ENCODE peak calls at places on chromosomes 12 and 14, in eight cellular contexts. F is DND-41; O is left ventricle myocardium inferior; L is breast epithelium; S is mammary epithelial cell; Y is CD4-positive, alpha-beta T cell; P is stomach; B is cardiac muscle cell. M is an unnamed sample.

GRCh38 chr14:101072531-101072930 is 169.0 kb upstream of the RTL1 start:
- DNase-seq in O (no peak), B (no peak), F (peak), Y (no peak), L (peak), S (no peak), P (peak), M (peak)

GRCh38 chr12:6069452-6070093 is 54.9 kb downstream of the VWF start:
- DNase-seq in S (peak), B (peak), L (no peak), Y (no peak), P (no peak), F (no peak), O (no peak), M (no peak)

GRCh38 chr12:114405449-114406271 is at the start of gene TBX5:
- DNase-seq in Y (no peak), O (no peak), L (no peak), F (no peak), S (no peak), B (peak), P (no peak), M (no peak)

GRCh38 chr12:68641138-68641537 is 30.4 kb downstream of the RAP1B start:
- DNase-seq in Y (no peak), O (no peak), P (no peak), L (no peak), S (peak), F (no peak), B (no peak), M (no peak)

GRCh38 chr12:108327621-108328371 is 11.3 kb downstream of the CMKLR1 start:
- DNase-seq in B (no peak), L (no peak), Y (no peak), S (no peak), P (no peak), F (no peak), O (peak), M (no peak)

GRCh38 chr14:72416081-72416849 is 477.6 kb downstream of the DPF3 start:
- DNase-seq in L (no peak), O (no peak), S (no peak), F (no peak), B (no peak), Y (no peak), P (no peak), M (no peak)

GRCh38 chr14:71626281-71626835 is 305.9 kb upstream of the RGS6 start:
- DNase-seq in S (no peak), L (no peak), Y (no peak), O (no peak), F (no peak), P (no peak), B (peak), M (no peak)

GRCh38 chr12:46457958-46458357 is 85.4 kb upstream of the SLC38A2 start:
- DNase-seq in P (no peak), L (no peak), B (no peak), F (no peak), O (no peak), Y (no peak), S (no peak), M (no peak)

GRCh38 chr12:93741741-93742085 is 64.5 kb downstream of the CRADD start:
- DNase-seq in Y (no peak), F (no peak), S (peak), L (no peak), B (peak), O (no peak), P (no peak), M (no peak)

GRCh38 chr12:107225626-107226025 is 132.3 kb upstream of the CRY1 start:
- DNase-seq in P (no peak), F (no peak), L (no peak), S (no peak), Y (no peak), O (no peak), B (peak), M (no peak)

GRCh38 chr14:77603654-77604270 is 12.7 kb downstream of the SPTLC2 start:
- DNase-seq in Y (no peak), L (no peak), B (peak), O (peak), F (no peak), S (no peak), P (no peak), M (no peak)

GRCh38 chr12:128729628-128730121 is 94.1 kb downstream of the SLC15A4 start:
- DNase-seq in O (no peak), P (no peak), F (no peak), B (no peak), S (no peak), L (no peak), Y (no peak), M (no peak)

GRCh38 chr12:122499991-122500684 is 594 bp downstream of the ZCCHC8 start:
- DNase-seq in O (peak), L (peak), B (peak), S (peak), F (peak), Y (no peak), P (peak), M (peak)

GRCh38 chr14:77342726-77343397 is 22.0 kb downstream of the GSTZ1 start:
- DNase-seq in L (no peak), S (no peak), P (no peak), F (no peak), O (no peak), B (no peak), Y (no peak), M (no peak)

GRCh38 chr12:29159690-29160089 is 10.6 kb downstream of the FAR2 start:
- DNase-seq in P (no peak), S (no peak), F (no peak), Y (no peak), L (no peak), B (no peak), O (no peak), M (no peak)

GRCh38 chr14:68824517-68825347 is 31.9 kb upstream of the ZFP36L1 start:
- DNase-seq in F (no peak), L (peak), O (peak), B (peak), S (no peak), P (peak), Y (no peak), M (peak)

GRCh38 chr14:44846232-44846824 is 115.4 kb downstream of the KLHL28 start:
- DNase-seq in P (no peak), Y (no peak), S (peak), F (peak), O (no peak), B (peak), L (no peak), M (no peak)

GRCh38 chr12:52945389-52946232 is 3.3 kb upstream of the KRT18 start:
- DNase-seq in B (peak), L (no peak), Y (no peak), P (peak), S (peak), F (no peak), O (no peak), M (no peak)

GRCh38 chr14:64790478-64790877 is 86.3 kb downstream of the PLEKHG3 start:
- DNase-seq in S (no peak), B (no peak), P (no peak), L (no peak), F (no peak), O (no peak), Y (no peak), M (no peak)

GRCh38 chr12:60123443-60124000 is 527.7 kb downstream of the SLC16A7 start:
- DNase-seq in P (no peak), L (no peak), F (no peak), S (peak), Y (no peak), B (no peak), O (no peak), M (no peak)

GRCh38 chr12:44000309-44000952 is 164.6 kb downstream of the TMEM117 start:
- DNase-seq in B (peak), S (peak), O (no peak), P (no peak), F (peak), Y (no peak), L (no peak), M (peak)

GRCh38 chr14:54674342-54674741 is 107.4 kb downstream of the SAMD4A start:
- DNase-seq in O (no peak), P (no peak), B (no peak), Y (no peak), L (no peak), S (peak), F (no peak), M (no peak)

GRCh38 chr14:69860221-69860620 is 19.0 kb upstream of the SMOC1 start:
- DNase-seq in P (no peak), F (no peak), B (no peak), S (no peak), O (no peak), Y (no peak), L (no peak), M (no peak)

GRCh38 chr14:69865701-69866365 is 13.4 kb upstream of the SMOC1 start:
- DNase-seq in F (no peak), B (no peak), O (no peak), S (no peak), Y (no peak), P (no peak), L (no peak), M (no peak)

GRCh38 chr14:69859591-69859990 is 19.6 kb upstream of the SMOC1 start:
- DNase-seq in B (no peak), O (no peak), P (no peak), Y (no peak), L (no peak), S (no peak), F (no peak), M (no peak)

GRCh38 chr14:69861170-69861569 is 18.0 kb upstream of the SMOC1 start:
- DNase-seq in Y (no peak), L (no peak), F (no peak), P (no peak), O (no peak), S (no peak), B (no peak), M (no peak)

DNA sequence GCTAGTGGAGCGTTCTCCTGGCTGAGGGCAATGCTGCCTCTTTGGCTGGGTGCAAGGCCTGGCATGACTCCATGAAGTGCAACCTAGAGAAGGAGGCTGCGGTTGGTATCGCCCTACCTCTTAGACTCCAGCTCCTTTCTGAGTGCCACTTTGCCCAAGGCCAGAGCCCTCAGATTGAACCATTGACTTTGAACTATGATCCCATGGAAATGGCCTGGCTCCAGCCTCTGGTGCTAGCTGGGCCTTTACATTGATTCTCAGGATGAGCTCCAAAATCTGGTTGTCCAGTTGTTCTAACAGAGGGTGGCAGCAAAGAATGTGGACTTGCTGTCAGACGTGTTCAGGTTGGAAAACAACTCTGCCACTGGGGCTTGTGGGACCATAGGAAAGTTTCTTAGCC is 16.1 kb upstream of the SMOC1 start:
- DNase-seq in F (no peak), S (peak), Y (no peak), P (no peak), O (no peak), B (no peak), L (no peak), M (no peak)
- TF ChIP-seq CTCF in F (no peak), S (no peak), Y (no peak), P (no peak), O (no peak), B (no peak), L (no peak), M (no peak)

DNA sequence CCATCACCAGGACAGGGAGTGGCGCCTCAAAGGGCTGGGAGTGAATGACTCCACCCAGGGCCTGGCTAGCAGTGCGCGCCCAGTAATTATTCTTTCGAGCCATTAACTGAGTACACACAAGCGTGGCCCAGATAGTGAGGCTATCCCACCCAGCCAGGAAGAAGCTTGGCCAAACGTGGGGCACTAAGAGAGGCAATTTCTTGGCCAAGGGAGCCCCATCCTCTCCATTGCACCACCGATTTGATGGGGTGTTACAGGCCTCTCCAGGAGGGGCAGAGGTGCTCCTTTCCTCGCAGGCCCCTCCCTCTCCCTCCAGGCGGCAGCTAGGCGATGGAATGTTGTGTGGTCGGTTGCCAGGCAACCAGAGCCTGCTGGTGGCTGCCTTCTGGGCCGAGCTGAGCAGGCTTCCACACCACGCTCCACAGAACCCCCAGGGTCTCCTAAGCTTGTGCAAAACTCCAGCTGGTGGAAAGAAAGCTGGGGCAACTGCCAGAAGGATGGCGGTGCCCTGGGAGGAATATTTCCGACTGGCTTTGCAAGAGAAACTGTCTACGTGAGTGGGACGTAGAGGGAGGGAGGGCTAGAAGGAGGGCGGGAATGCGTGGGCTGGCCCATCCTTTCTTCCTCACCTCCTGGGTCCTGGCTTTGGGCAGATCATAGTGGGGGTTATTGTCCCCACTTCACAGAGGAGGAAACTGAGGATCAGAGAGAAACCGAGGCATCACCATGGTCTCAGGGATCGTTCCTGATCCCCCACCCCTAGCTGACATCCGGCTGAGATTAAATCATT is at the start of gene CFAP73:
- DNase-seq in P (peak), S (peak), F (peak), Y (no peak), O (peak), L (peak), B (peak), M (peak)
- H3K27ac ChIP-seq in P (peak), S (no peak), F (no peak), Y (no peak), O (no peak), L (peak), B (no peak), M (peak)

DNA sequence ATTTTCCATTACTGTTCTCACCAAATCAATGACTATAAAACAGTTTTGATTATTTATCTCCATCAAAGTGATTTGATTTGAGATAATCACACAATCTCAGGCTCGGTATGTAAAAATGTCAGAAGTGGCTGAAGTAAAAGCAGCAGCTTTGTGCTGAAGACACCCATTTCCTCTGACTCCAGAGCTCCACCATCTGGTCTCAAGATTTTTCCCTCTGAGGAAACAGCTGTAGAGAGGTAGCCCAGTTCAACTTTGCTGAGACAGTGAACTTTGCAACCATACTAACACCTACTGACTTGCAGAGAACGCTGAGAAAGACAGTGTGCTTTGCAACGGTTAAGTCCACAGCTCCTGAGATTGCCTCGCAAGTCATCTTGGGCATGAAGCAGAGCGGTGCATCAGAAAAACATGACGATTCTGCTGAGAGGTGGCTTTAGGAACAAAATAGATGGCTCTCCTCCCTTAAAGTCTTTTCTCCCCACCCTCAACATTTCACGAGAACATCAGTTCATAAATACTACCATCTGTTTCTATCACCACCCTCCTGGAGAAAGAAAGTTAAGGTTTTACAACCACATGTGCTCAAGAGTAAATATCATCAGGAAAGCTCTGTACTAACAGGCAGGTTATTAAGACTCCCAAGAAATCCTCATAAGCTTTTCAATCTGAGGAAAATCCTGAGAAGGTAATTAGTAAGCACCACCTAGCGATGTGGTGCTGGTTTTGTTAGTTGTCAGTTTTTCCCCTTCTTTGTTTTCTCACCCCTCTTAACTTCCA is 34.8 kb downstream of the HIGD1C start:
- DNase-seq in F (peak), B (peak), L (no peak), O (no peak), P (peak), S (peak), Y (no peak), M (peak)
- TF ChIP-seq CTCF in F (peak), B (peak), L (no peak), O (peak), P (no peak), S (peak), Y (peak), M (peak)

GRCh38 chr12:80966001-80966400 is 28.3 kb upstream of the LIN7A start:
- DNase-seq in Y (no peak), L (no peak), F (no peak), B (no peak), P (no peak), S (no peak), O (no peak), M (no peak)
- H3K27ac ChIP-seq in Y (no peak), L (no peak), F (no peak), B (no peak), P (no peak), S (no peak), O (no peak), M (no peak)

DNA sequence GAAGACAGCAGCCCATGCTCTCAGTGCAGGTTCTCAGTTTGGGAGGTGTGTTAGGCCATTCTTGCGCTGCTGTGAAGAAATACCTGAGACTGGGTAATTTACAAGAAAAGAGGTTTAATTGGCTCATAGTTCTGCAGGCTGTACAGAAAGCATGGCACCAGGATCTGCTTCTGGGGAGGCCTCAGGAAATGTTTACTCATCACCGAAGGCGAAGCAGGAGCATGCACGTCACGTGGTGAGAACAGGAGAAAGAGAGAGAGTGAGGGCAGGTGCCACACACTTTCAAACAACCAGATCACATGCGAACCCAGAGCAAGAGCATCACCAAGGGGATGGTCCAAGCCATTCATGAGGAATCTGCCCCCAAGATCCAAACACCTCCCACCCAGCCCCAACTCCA is 9.0 kb upstream of the LRP6 start:
- DNase-seq in L (no peak), O (no peak), B (no peak), Y (no peak), F (no peak), P (no peak), S (no peak), M (no peak)
- TF ChIP-seq CTCF in L (no peak), O (no peak), B (no peak), Y (no peak), F (no peak), P (no peak), S (no peak), M (no peak)

GRCh38 chr14:85483037-85483436 is 46.9 kb upstream of the FLRT2 start:
- DNase-seq in F (no peak), S (no peak), L (no peak), Y (no peak), O (no peak), P (no peak), B (peak), M (no peak)

GRCh38 chr14:85487215-85487614 is 42.7 kb upstream of the FLRT2 start:
- DNase-seq in P (no peak), Y (no peak), B (no peak), F (no peak), L (no peak), S (no peak), O (no peak), M (no peak)

GRCh38 chr14:85482549-85482948 is 47.4 kb upstream of the FLRT2 start:
- DNase-seq in O (no peak), P (peak), F (no peak), B (no peak), Y (no peak), L (no peak), S (no peak), M (no peak)

GRCh38 chr14:85481471-85481870 is 48.5 kb upstream of the FLRT2 start:
- DNase-seq in L (no peak), B (no peak), S (no peak), P (no peak), F (no peak), O (no peak), Y (no peak), M (no peak)

GRCh38 chr14:85483652-85484051 is 46.3 kb upstream of the FLRT2 start:
- DNase-seq in Y (no peak), L (no peak), F (no peak), B (peak), O (no peak), S (no peak), P (no peak), M (no peak)
- H3K27ac ChIP-seq in Y (no peak), L (no peak), F (no peak), B (no peak), O (no peak), S (no peak), P (peak), M (peak)

GRCh38 chr14:31084385-31084784 is 58.2 kb upstream of the STRN3 start:
- DNase-seq in O (no peak), S (no peak), B (no peak), P (no peak), L (no peak), F (no peak), Y (no peak), M (no peak)
- TF ChIP-seq CTCF in O (no peak), S (no peak), B (no peak), P (no peak), L (no peak), F (no peak), Y (no peak), M (no peak)

GRCh38 chr14:32761381-32761968 is 177.2 kb upstream of the NPAS3 start:
- DNase-seq in L (no peak), S (no peak), F (no peak), Y (no peak), P (no peak), O (no peak), B (peak), M (no peak)

GRCh38 chr14:32757568-32757967 is 181.1 kb upstream of the NPAS3 start:
- DNase-seq in Y (no peak), L (no peak), P (no peak), F (no peak), O (no peak), S (no peak), B (no peak), M (no peak)

GRCh38 chr14:32754209-32754608 is 184.5 kb upstream of the NPAS3 start:
- DNase-seq in Y (no peak), O (no peak), B (no peak), P (no peak), L (no peak), S (no peak), F (no peak), M (no peak)

GRCh38 chr14:32756775-32757174 is 181.9 kb upstream of the NPAS3 start:
- DNase-seq in P (no peak), B (no peak), S (no peak), O (no peak), Y (no peak), L (no peak), F (no peak), M (peak)

DNA sequence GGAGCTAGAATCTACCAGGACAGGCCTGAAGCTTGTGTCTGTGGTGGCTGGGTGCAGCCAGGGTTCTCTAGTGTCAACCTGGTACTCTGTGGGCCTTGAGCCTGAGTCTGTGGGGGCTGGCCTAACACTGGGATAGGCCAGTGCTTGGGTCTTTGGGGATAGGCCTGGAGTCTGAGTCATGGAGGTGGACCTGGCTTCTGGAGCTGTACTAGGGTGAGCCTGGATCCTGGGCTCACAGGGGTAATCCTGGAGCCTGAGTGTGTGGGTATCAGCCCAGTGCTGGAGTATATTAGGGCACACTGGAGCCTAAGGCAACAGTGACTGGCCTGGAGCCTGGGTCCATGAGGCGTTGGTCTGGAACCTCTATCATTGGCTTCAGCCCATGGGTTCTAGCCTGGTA is 182.5 kb upstream of the NPAS3 start:
- DNase-seq in L (no peak), F (no peak), B (no peak), Y (no peak), P (no peak), O (no peak), S (no peak), M (no peak)
- H3K27ac ChIP-seq in L (no peak), F (no peak), B (no peak), Y (no peak), P (no peak), O (no peak), S (no peak), M (no peak)

M was measured in pancreas.